ENCODE peak calls at places on chromosomes 16 and 17, in nine cellular contexts. One of them, this sample, is unnamed.
A peak's percentile ranks its signal among the peaks of the same experiment; 100 is the strongest.

GRCh38 chr16:62194828-62195227 is 158.6 kb upstream of the CDH8 start:
- DNase-seq in H54: no peak
- DNase-seq in fibroblast of pulmonary artery: no peak
- DNase-seq in SJSA1: no peak
- DNase-seq in stimulated activated CD4-positive, alpha-beta T cell treated with anti-CD3 and anti-CD28 coated beads, Interleukin-1b, Interleukin-23, amount 100 ng/mL, for 24 hours: no peak
- DNase-seq in endothelial cell of umbilical vein: no peak
- DNase-seq in kidney epithelial cell: no peak
- DNase-seq in HL-60: no peak
- DNase-seq in heart right ventricle: no peak
- DNase-seq in this sample: no peak

GRCh38 chr16:28513484-28514181 is 7.0 kb upstream of the IL27 start:
- DNase-seq in heart right ventricle: no peak
- DNase-seq in kidney epithelial cell: no peak
- DNase-seq in fibroblast of pulmonary artery: no peak
- DNase-seq in stimulated activated CD4-positive, alpha-beta T cell treated with anti-CD3 and anti-CD28 coated beads, Interleukin-1b, Interleukin-23, amount 100 ng/mL, for 24 hours: no peak
- DNase-seq in HL-60: no peak
- DNase-seq in endothelial cell of umbilical vein: no peak
- DNase-seq in H54: no peak
- DNase-seq in SJSA1: no peak
- DNase-seq in this sample: no peak

GRCh38 chr17:60645918-60646523 is 31.6 kb upstream of the BCAS3 start:
- DNase-seq in SJSA1: no peak
- DNase-seq in fibroblast of pulmonary artery: no peak
- DNase-seq in kidney epithelial cell: no peak
- DNase-seq in HL-60: no peak
- DNase-seq in stimulated activated CD4-positive, alpha-beta T cell treated with anti-CD3 and anti-CD28 coated beads, Interleukin-1b, Interleukin-23, amount 100 ng/mL, for 24 hours: no peak
- DNase-seq in endothelial cell of umbilical vein: no peak
- DNase-seq in heart right ventricle: no peak
- DNase-seq in H54: no peak
- DNase-seq in this sample: no peak

GRCh38 chr16:9647981-9648701 is 534.1 kb downstream of the GRIN2A start:
- DNase-seq in kidney epithelial cell: no peak
- DNase-seq in fibroblast of pulmonary artery: peak; percentile 16
- DNase-seq in heart right ventricle: no peak
- DNase-seq in endothelial cell of umbilical vein: peak; percentile 24
- DNase-seq in H54: peak; percentile 5
- DNase-seq in HL-60: no peak
- DNase-seq in stimulated activated CD4-positive, alpha-beta T cell treated with anti-CD3 and anti-CD28 coated beads, Interleukin-1b, Interleukin-23, amount 100 ng/mL, for 24 hours: no peak
- DNase-seq in SJSA1: no peak
- DNase-seq in this sample: no peak

GRCh38 chr16:85306071-85306792 is 194.0 kb upstream of the CIBAR2 start:
- DNase-seq in SJSA1: peak; percentile 73
- DNase-seq in fibroblast of pulmonary artery: peak; percentile 92
- DNase-seq in HL-60: peak; percentile 39
- DNase-seq in kidney epithelial cell: peak; percentile 52
- DNase-seq in H54: peak; percentile 80
- DNase-seq in heart right ventricle: peak; percentile 79
- DNase-seq in stimulated activated CD4-positive, alpha-beta T cell treated with anti-CD3 and anti-CD28 coated beads, Interleukin-1b, Interleukin-23, amount 100 ng/mL, for 24 hours: peak; percentile 78
- DNase-seq in endothelial cell of umbilical vein: peak; percentile 92
- DNase-seq in this sample: peak; percentile 91

GRCh38 chr16:75789237-75789636 is 62.9 kb upstream of the CPHXL start:
- DNase-seq in fibroblast of pulmonary artery: peak; percentile 67
- DNase-seq in endothelial cell of umbilical vein: peak; percentile 46
- DNase-seq in stimulated activated CD4-positive, alpha-beta T cell treated with anti-CD3 and anti-CD28 coated beads, Interleukin-1b, Interleukin-23, amount 100 ng/mL, for 24 hours: no peak
- DNase-seq in kidney epithelial cell: peak; percentile 1
- DNase-seq in H54: peak; percentile 27
- DNase-seq in SJSA1: no peak
- DNase-seq in HL-60: no peak
- DNase-seq in heart right ventricle: no peak
- DNase-seq in this sample: no peak

GRCh38 chr17:48016112-48016511 is 21.5 kb downstream of the COPZ2 start:
- DNase-seq in SJSA1: no peak
- DNase-seq in stimulated activated CD4-positive, alpha-beta T cell treated with anti-CD3 and anti-CD28 coated beads, Interleukin-1b, Interleukin-23, amount 100 ng/mL, for 24 hours: no peak
- DNase-seq in fibroblast of pulmonary artery: peak; percentile 86
- DNase-seq in heart right ventricle: no peak
- DNase-seq in kidney epithelial cell: no peak
- DNase-seq in HL-60: no peak
- DNase-seq in endothelial cell of umbilical vein: no peak
- DNase-seq in H54: peak; percentile 53
- DNase-seq in this sample: no peak

GRCh38 chr17:58520843-58521430 is 6.5 kb upstream of the MTMR4 start:
- DNase-seq in endothelial cell of umbilical vein: no peak
- DNase-seq in HL-60: no peak
- DNase-seq in fibroblast of pulmonary artery: peak; percentile 34
- DNase-seq in heart right ventricle: no peak
- DNase-seq in SJSA1: no peak
- DNase-seq in stimulated activated CD4-positive, alpha-beta T cell treated with anti-CD3 and anti-CD28 coated beads, Interleukin-1b, Interleukin-23, amount 100 ng/mL, for 24 hours: no peak
- DNase-seq in H54: no peak
- DNase-seq in kidney epithelial cell: no peak
- DNase-seq in this sample: no peak

GRCh38 chr16:86065711-86066110 is 166.7 kb downstream of the IRF8 start:
- DNase-seq in SJSA1: no peak
- DNase-seq in endothelial cell of umbilical vein: no peak
- DNase-seq in heart right ventricle: no peak
- DNase-seq in fibroblast of pulmonary artery: no peak
- DNase-seq in kidney epithelial cell: no peak
- DNase-seq in stimulated activated CD4-positive, alpha-beta T cell treated with anti-CD3 and anti-CD28 coated beads, Interleukin-1b, Interleukin-23, amount 100 ng/mL, for 24 hours: no peak
- DNase-seq in H54: no peak
- DNase-seq in HL-60: no peak
- DNase-seq in this sample: no peak

GRCh38 chr17:6551356-6551755 is 5.0 kb downstream of the PITPNM3 start:
- DNase-seq in fibroblast of pulmonary artery: no peak
- DNase-seq in endothelial cell of umbilical vein: no peak
- DNase-seq in kidney epithelial cell: no peak
- DNase-seq in heart right ventricle: no peak
- DNase-seq in SJSA1: no peak
- DNase-seq in H54: no peak
- DNase-seq in stimulated activated CD4-positive, alpha-beta T cell treated with anti-CD3 and anti-CD28 coated beads, Interleukin-1b, Interleukin-23, amount 100 ng/mL, for 24 hours: no peak
- DNase-seq in HL-60: no peak
- DNase-seq in this sample: no peak

GRCh38 chr17:37359682-37360188 is 16.1 kb upstream of the C17orf78 start:
- DNase-seq in endothelial cell of umbilical vein: no peak
- DNase-seq in fibroblast of pulmonary artery: no peak
- DNase-seq in H54: no peak
- DNase-seq in HL-60: no peak
- DNase-seq in stimulated activated CD4-positive, alpha-beta T cell treated with anti-CD3 and anti-CD28 coated beads, Interleukin-1b, Interleukin-23, amount 100 ng/mL, for 24 hours: no peak
- DNase-seq in heart right ventricle: no peak
- DNase-seq in kidney epithelial cell: no peak
- DNase-seq in SJSA1: no peak
- DNase-seq in this sample: no peak

GRCh38 chr16:12637002-12637401 is 166.7 kb downstream of the CPPED1 start:
- DNase-seq in SJSA1: no peak
- DNase-seq in HL-60: no peak
- DNase-seq in kidney epithelial cell: no peak
- DNase-seq in fibroblast of pulmonary artery: no peak
- DNase-seq in heart right ventricle: no peak
- DNase-seq in H54: no peak
- DNase-seq in endothelial cell of umbilical vein: no peak
- DNase-seq in stimulated activated CD4-positive, alpha-beta T cell treated with anti-CD3 and anti-CD28 coated beads, Interleukin-1b, Interleukin-23, amount 100 ng/mL, for 24 hours: no peak
- DNase-seq in this sample: no peak

GRCh38 chr16:11425140-11425539 is 79.9 kb downstream of the RMI2 start:
- DNase-seq in fibroblast of pulmonary artery: no peak
- DNase-seq in heart right ventricle: no peak
- DNase-seq in SJSA1: no peak
- DNase-seq in H54: no peak
- DNase-seq in stimulated activated CD4-positive, alpha-beta T cell treated with anti-CD3 and anti-CD28 coated beads, Interleukin-1b, Interleukin-23, amount 100 ng/mL, for 24 hours: no peak
- DNase-seq in HL-60: no peak
- DNase-seq in kidney epithelial cell: no peak
- DNase-seq in endothelial cell of umbilical vein: no peak
- DNase-seq in this sample: no peak

GRCh38 chr16:85010931-85011845 is at the start of gene ZDHHC7:
- DNase-seq in kidney epithelial cell: no peak
- DNase-seq in heart right ventricle: peak; percentile 91
- DNase-seq in H54: peak; percentile 84
- DNase-seq in stimulated activated CD4-positive, alpha-beta T cell treated with anti-CD3 and anti-CD28 coated beads, Interleukin-1b, Interleukin-23, amount 100 ng/mL, for 24 hours: peak; percentile 78
- DNase-seq in HL-60: peak; percentile 71
- DNase-seq in fibroblast of pulmonary artery: peak; percentile 87
- DNase-seq in SJSA1: peak; percentile 86
- DNase-seq in endothelial cell of umbilical vein: peak; percentile 88
- DNase-seq in this sample: peak; percentile 91

GRCh38 chr17:199195-199604 is 17.8 kb upstream of the DOC2B start:
- DNase-seq in SJSA1: no peak
- DNase-seq in stimulated activated CD4-positive, alpha-beta T cell treated with anti-CD3 and anti-CD28 coated beads, Interleukin-1b, Interleukin-23, amount 100 ng/mL, for 24 hours: no peak
- DNase-seq in fibroblast of pulmonary artery: peak; percentile 14
- DNase-seq in H54: no peak
- DNase-seq in heart right ventricle: no peak
- DNase-seq in endothelial cell of umbilical vein: peak; percentile 50
- DNase-seq in kidney epithelial cell: no peak
- DNase-seq in HL-60: no peak
- DNase-seq in this sample: no peak